ENCODE peak calls at places on chromosome 20, in five cellular contexts. N is activated CD4-positive, alpha-beta T cell treated with anti-CD3 and anti-CD28 coated beads for 48 hours; H is stimulated activated CD4-positive, alpha-beta T cell treated with anti-CD3 and anti-CD28 coated beads, Interleukin-1b, Interleukin-23, amount 100 ng/mL, for 48 hours; W is fibroblast of the conjunctiva; G is effector memory CD4-positive, alpha-beta T cell. F is an unnamed sample.

GRCh38 chr20:18267815-18268214 is 20.5 kb upstream of the ZNF133 start:
- DNase-seq in N (no peak), H (no peak), W (no peak), G (no peak), F (no peak)

GRCh38 chr20:19492937-19493336 is 265.1 kb upstream of the RIN2 start:
- DNase-seq in N (no peak), H (no peak), W (no peak), G (no peak), F (no peak)

GRCh38 chr20:34075647-34076046 is 36.4 kb downstream of the EIF2S2 start:
- DNase-seq in N (no peak), H (no peak), W (no peak), G (no peak), F (no peak)

GRCh38 chr20:5947276-5947675 is 3.1 kb downstream of the TRMT6 start:
- DNase-seq in N (peak; percentile 69), H (peak; percentile 73), W (no peak), G (no peak), F (no peak)

GRCh38 chr20:33684533-33685327 is 1.5 kb downstream of the E2F1 start:
- DNase-seq in N (no peak), H (no peak), W (no peak), G (no peak), F (no peak)

GRCh38 chr20:37777556-37777955 is 83.7 kb downstream of the CTNNBL1 start:
- DNase-seq in N (no peak), H (no peak), W (no peak), G (no peak), F (no peak)

GRCh38 chr20:12110711-12111110 is 193.0 kb downstream of the BTBD3 start:
- DNase-seq in N (no peak), H (no peak), W (no peak), G (no peak), F (no peak)

GRCh38 chr20:63967330-63968135 is 2.2 kb downstream of the ZNF512B start:
- DNase-seq in N (no peak), H (no peak), W (no peak), G (no peak), F (no peak)

GRCh38 chr20:1952737-1953530 is 40.9 kb downstream of the PDYN start:
- DNase-seq in N (no peak), H (no peak), W (no peak), G (no peak), F (no peak)

GRCh38 chr20:45174434-45175364 is at the start of gene PI3:
- DNase-seq in N (no peak), H (no peak), W (no peak), G (no peak), F (peak; percentile 50)